ENCODE peak calls at places on chromosomes 13 and 19, in seven cellular contexts. W, T, S, I, U, X and N are unnamed samples. For H3K4me1, the result is how much of the 10 kb centered on the place peaks cover.

GRCh38 chr19:51689751-51690358 is 3.3 kb upstream of the SPACA6 start:
- DNase-seq in T (no peak), I (peak), X (no peak), S (no peak), U (no peak), W (no peak), N (no peak)

GRCh38 chr13:69589531-69589930 is 518.1 kb upstream of the ATXN8OS start:
- DNase-seq in U (no peak), T (no peak), W (no peak), I (no peak), X (no peak), S (no peak), N (no peak)

GRCh38 chr19:45424191-45425058 is 708 bp upstream of the ERCC1 start:
- DNase-seq in T (peak), U (no peak), X (peak), S (peak), W (peak), I (peak), N (no peak)

GRCh38 chr19:38209671-38210457 is 14.2 kb downstream of the DPF1 start:
- DNase-seq in T (no peak), S (peak), U (no peak), W (no peak), X (peak), I (peak), N (no peak)

GRCh38 chr13:113207890-113208423 is 512 bp downstream of the PCID2 start:
- DNase-seq in S (no peak), W (no peak), I (peak), X (peak), U (no peak), T (no peak), N (no peak)

GRCh38 chr13:44653261-44653660 is 77.1 kb upstream of the TSC22D1 start:
- DNase-seq in T (no peak), X (no peak), I (no peak), U (no peak), S (no peak), W (no peak), N (no peak)

GRCh38 chr19:56613639-56614038 is 18.5 kb downstream of the ZNF71 start:
- DNase-seq in I (no peak), U (no peak), S (no peak), T (no peak), W (no peak), X (no peak), N (no peak)

GRCh38 chr13:75872970-75873369 is 236.8 kb downstream of the LMO7 start:
- DNase-seq in W (no peak), T (no peak), X (no peak), S (no peak), U (no peak), I (no peak), N (no peak)

GRCh38 chr13:76882431-76882830 is 3.8 kb downstream of the KCTD12 start:
- DNase-seq in U (no peak), I (no peak), X (no peak), S (no peak), W (no peak), T (no peak), N (no peak)

GRCh38 chr19:12935071-12935470 is 1.6 kb upstream of the FARSA start:
- DNase-seq in T (no peak), U (no peak), X (no peak), S (no peak), I (no peak), W (no peak), N (no peak)
- H3K4me1 ChIP-seq in T (under half), U (under half), X (under half), S (under half), I (under half), W (under half), N (under half)

DNA sequence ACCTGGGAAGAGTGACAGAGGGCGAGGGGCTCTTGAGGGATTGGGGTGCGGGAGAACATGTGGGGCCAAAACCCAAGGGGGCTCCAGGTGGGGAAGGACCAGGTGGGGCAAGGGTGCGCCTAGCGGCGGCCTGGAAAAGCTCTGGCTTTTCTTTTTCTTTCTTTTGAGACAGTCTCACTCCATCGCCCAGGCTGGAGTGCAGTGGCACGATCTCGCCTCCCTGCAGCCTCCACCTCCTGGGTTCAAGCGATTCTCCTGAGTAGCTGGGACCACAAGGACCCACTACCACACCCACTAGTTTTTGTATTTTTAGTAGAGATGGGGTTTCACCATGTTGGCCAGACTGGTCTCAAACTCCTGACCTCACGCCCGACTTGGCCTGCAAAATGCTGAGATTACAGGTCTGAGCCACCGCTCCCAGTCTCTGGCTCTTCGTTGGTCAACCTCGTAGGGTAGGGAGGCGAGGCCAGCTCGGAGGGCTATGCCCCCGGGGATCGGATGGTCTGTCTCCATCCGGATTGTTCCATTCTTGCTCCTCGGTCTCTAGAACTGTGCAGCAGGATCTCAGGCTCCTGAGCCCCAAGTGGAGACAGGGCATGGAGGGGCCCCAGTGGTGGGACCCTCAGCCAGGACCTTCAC is 3.7 kb downstream of the GADD45B start:
- DNase-seq in S (no peak), X (no peak), W (no peak), T (no peak), I (no peak), U (no peak), N (no peak)
- H3K4me3 ChIP-seq in S (peak), X (peak), W (no peak), T (no peak), I (peak), U (peak), N (no peak)

GRCh38 chr19:40791349-40791748 is 7.6 kb upstream of the EGLN2 start:
- DNase-seq in U (no peak), W (no peak), X (no peak), S (no peak), T (no peak), I (no peak), N (no peak)
- H3K27ac ChIP-seq in U (no peak), W (no peak), X (peak), S (peak), T (no peak), I (no peak), N (no peak)

GRCh38 chr13:110414283-110414682 is 107.2 kb downstream of the COL4A2 start:
- DNase-seq in S (no peak), X (no peak), W (no peak), U (no peak), T (no peak), I (no peak), N (no peak)
- H3K4me1 ChIP-seq in S (under half), X (under half), W (under half), U (under half), T (under half), I (half or more), N (under half)

DNA sequence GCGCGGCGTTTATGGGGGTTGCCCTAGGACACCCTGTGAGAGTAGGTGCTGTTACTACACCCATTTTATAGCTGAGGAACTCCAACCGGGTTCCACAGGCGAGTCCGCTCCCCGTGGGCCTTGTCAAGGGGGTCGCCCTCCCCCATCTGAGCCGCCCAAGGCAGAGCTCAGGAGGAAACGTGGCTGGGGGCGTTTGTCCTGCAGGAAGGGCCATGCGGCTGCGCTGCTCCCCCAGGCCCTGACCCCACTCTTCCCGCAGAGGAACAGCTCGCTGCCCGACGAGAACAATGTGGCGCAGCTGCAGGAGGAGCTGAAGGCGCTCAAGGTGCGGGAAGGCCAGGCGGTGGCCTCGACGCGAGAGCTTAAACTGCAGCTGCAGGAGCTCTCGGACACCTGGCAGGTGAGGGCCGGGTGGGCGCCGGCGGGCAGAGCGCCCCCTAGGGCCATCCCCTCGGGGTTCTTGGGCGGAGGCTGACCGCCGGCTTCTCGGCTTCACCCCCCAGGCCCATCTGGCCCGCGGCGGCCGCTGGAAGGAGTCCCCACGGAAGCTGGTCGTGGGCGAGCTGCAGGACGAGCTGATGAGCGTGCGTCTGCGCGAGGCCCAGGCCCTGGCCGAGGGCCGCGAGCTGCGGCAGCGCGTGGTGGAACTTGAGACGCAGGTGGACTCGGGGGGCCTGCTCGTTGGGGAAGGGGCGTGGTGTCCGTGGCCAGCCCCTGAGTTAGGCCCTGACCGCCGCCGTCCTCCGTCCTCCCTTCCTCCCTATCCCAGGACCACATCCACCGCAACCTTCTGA is 12.4 kb downstream of the PRR36 start:
- DNase-seq in U (no peak), W (no peak), X (no peak), T (no peak), S (no peak), I (no peak), N (no peak)
- H3K4me3 ChIP-seq in U (peak), W (no peak), X (peak), T (no peak), S (peak), I (peak), N (no peak)

DNA sequence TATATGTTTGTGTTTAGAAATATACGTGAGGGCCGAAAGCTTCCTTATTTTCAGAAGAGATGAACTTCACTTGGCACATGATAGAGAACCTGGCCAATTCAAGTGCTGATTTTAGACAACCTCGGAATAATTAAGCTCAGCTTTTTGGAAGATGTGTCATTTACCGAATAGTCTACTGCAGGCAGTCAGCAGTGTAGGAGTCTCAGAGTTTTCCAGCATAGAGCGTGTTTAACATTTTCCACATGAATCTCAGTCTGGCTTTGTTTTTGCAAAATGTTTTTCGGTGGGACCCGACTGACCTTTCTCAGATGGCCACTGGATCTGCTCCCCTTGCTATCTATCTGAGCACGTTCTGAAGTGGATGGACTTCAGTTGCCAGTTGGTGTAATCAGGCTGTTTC is 4.7 kb downstream of the RNASEH2B start:
- DNase-seq in T (no peak), I (no peak), S (no peak), W (no peak), U (no peak), X (no peak), N (no peak)
- H3K27ac ChIP-seq in T (no peak), I (no peak), S (peak), W (peak), U (no peak), X (no peak), N (no peak)

GRCh38 chr13:98529171-98529570 is 47.7 kb downstream of the STK24 start:
- DNase-seq in U (no peak), W (no peak), X (no peak), I (no peak), T (no peak), S (no peak), N (no peak)
- H3K4me1 ChIP-seq in U (half or more), W (half or more), X (under half), I (under half), T (under half), S (under half), N (half or more)

GRCh38 chr13:51539887-51540286 is 44.4 kb upstream of the WDFY2 start:
- DNase-seq in X (no peak), W (no peak), U (no peak), I (no peak), T (no peak), S (no peak), N (no peak)
- H3K4me3 ChIP-seq in X (no peak), W (no peak), U (no peak), I (no peak), T (no peak), S (no peak), N (no peak)

GRCh38 chr13:35840991-35841604 is 290.1 kb downstream of the DCLK1 start:
- DNase-seq in T (no peak), X (no peak), U (no peak), S (no peak), W (no peak), I (no peak), N (no peak)
- H3K27ac ChIP-seq in T (no peak), X (no peak), U (no peak), S (no peak), W (no peak), I (no peak), N (no peak)